ENCODE peak calls at places on chromosomes 5 and 9, in seven cellular contexts. One of them, this sample, is unnamed.

GRCh38 chr5:159178978-159179377 is 30.4 kb downstream of the RNF145 start:
- DNase-seq in mucosa of descending colon: no peak
- DNase-seq in fibroblast of mammary gland: peak; percentile 98
- DNase-seq in right atrium auricular region: no peak
- DNase-seq in fibroblast of lung: peak; percentile 99
- DNase-seq in thoracic aorta: no peak
- DNase-seq in tibial artery: no peak
- DNase-seq in this sample: no peak

GRCh38 chr5:140329739-140330481 is 16.5 kb downstream of the HBEGF start:
- DNase-seq in mucosa of descending colon: no peak
- DNase-seq in fibroblast of mammary gland: no peak
- DNase-seq in right atrium auricular region: no peak
- DNase-seq in fibroblast of lung: no peak
- DNase-seq in thoracic aorta: no peak
- DNase-seq in tibial artery: no peak
- DNase-seq in this sample: no peak

GRCh38 chr5:69484891-69485290 is 7.7 kb upstream of the OCLN start:
- DNase-seq in mucosa of descending colon: no peak
- DNase-seq in fibroblast of mammary gland: peak; percentile 63
- DNase-seq in right atrium auricular region: no peak
- DNase-seq in fibroblast of lung: peak; percentile 60
- DNase-seq in thoracic aorta: no peak
- DNase-seq in tibial artery: no peak
- DNase-seq in this sample: no peak

GRCh38 chr5:151319334-151319733 is 15.8 kb upstream of the SLC36A3 start:
- DNase-seq in mucosa of descending colon: no peak
- DNase-seq in fibroblast of mammary gland: peak; percentile 14
- DNase-seq in right atrium auricular region: peak; percentile 62
- DNase-seq in fibroblast of lung: peak; percentile 1
- DNase-seq in thoracic aorta: no peak
- DNase-seq in tibial artery: peak; percentile 44
- DNase-seq in this sample: peak; percentile 24

GRCh38 chr9:98516205-98516896 is 192.4 kb downstream of the GABBR2 start:
- DNase-seq in mucosa of descending colon: no peak
- DNase-seq in fibroblast of mammary gland: no peak
- DNase-seq in right atrium auricular region: no peak
- DNase-seq in fibroblast of lung: no peak
- DNase-seq in thoracic aorta: no peak
- DNase-seq in tibial artery: no peak
- DNase-seq in this sample: no peak

GRCh38 chr9:77092536-77092935 is 73.1 kb downstream of the FOXB2 start:
- DNase-seq in mucosa of descending colon: no peak
- DNase-seq in fibroblast of mammary gland: peak; percentile 39
- DNase-seq in right atrium auricular region: no peak
- DNase-seq in fibroblast of lung: peak; percentile 27
- DNase-seq in thoracic aorta: no peak
- DNase-seq in tibial artery: no peak
- DNase-seq in this sample: no peak

GRCh38 chr5:52784741-52785140 is 3.0 kb upstream of the ITGA1 start:
- DNase-seq in mucosa of descending colon: no peak
- DNase-seq in fibroblast of mammary gland: no peak
- DNase-seq in right atrium auricular region: no peak
- DNase-seq in fibroblast of lung: no peak
- DNase-seq in thoracic aorta: no peak
- DNase-seq in tibial artery: no peak
- DNase-seq in this sample: no peak

GRCh38 chr5:150851039-150851438 is 4.7 kb downstream of the IRGM start:
- DNase-seq in mucosa of descending colon: no peak
- DNase-seq in fibroblast of mammary gland: no peak
- DNase-seq in right atrium auricular region: no peak
- DNase-seq in fibroblast of lung: no peak
- DNase-seq in thoracic aorta: no peak
- DNase-seq in tibial artery: no peak
- DNase-seq in this sample: no peak

GRCh38 chr9:18269561-18269960 is 204.4 kb upstream of the ADAMTSL1 start:
- DNase-seq in mucosa of descending colon: no peak
- DNase-seq in fibroblast of mammary gland: no peak
- DNase-seq in right atrium auricular region: no peak
- DNase-seq in fibroblast of lung: peak; percentile 62
- DNase-seq in thoracic aorta: no peak
- DNase-seq in tibial artery: no peak
- DNase-seq in this sample: no peak

GRCh38 chr9:29850664-29851063 is 2277.4 kb upstream of the C9orf72 start:
- DNase-seq in mucosa of descending colon: no peak
- DNase-seq in fibroblast of mammary gland: no peak
- DNase-seq in right atrium auricular region: no peak
- DNase-seq in fibroblast of lung: no peak
- DNase-seq in thoracic aorta: no peak
- DNase-seq in tibial artery: no peak
- DNase-seq in this sample: no peak

GRCh38 chr9:83154821-83155220 is 91.9 kb upstream of the RASEF start:
- DNase-seq in mucosa of descending colon: no peak
- DNase-seq in fibroblast of mammary gland: no peak
- DNase-seq in right atrium auricular region: no peak
- DNase-seq in fibroblast of lung: peak; percentile 93
- DNase-seq in thoracic aorta: no peak
- DNase-seq in tibial artery: no peak
- DNase-seq in this sample: no peak

GRCh38 chr9:93059097-93059959 is 827 bp downstream of the SUSD3 start:
- DNase-seq in mucosa of descending colon: no peak
- DNase-seq in fibroblast of mammary gland: no peak
- DNase-seq in right atrium auricular region: no peak
- DNase-seq in fibroblast of lung: no peak
- DNase-seq in thoracic aorta: no peak
- DNase-seq in tibial artery: no peak
- DNase-seq in this sample: no peak

GRCh38 chr9:21761309-21761901 is 41.0 kb upstream of the MTAP start:
- DNase-seq in mucosa of descending colon: no peak
- DNase-seq in fibroblast of mammary gland: peak; percentile 15
- DNase-seq in right atrium auricular region: no peak
- DNase-seq in fibroblast of lung: peak; percentile 73
- DNase-seq in thoracic aorta: no peak
- DNase-seq in tibial artery: no peak
- DNase-seq in this sample: no peak

GRCh38 chr5:175822225-175822624 is 49.2 kb upstream of the CPLX2 start:
- DNase-seq in mucosa of descending colon: no peak
- DNase-seq in fibroblast of mammary gland: no peak
- DNase-seq in right atrium auricular region: no peak
- DNase-seq in fibroblast of lung: peak; percentile 5
- DNase-seq in thoracic aorta: no peak
- DNase-seq in tibial artery: no peak
- DNase-seq in this sample: no peak

GRCh38 chr9:37262410-37262809 is 142.0 kb downstream of the ZCCHC7 start:
- DNase-seq in mucosa of descending colon: no peak
- DNase-seq in fibroblast of mammary gland: peak; percentile 41
- DNase-seq in right atrium auricular region: no peak
- DNase-seq in fibroblast of lung: peak; percentile 30
- DNase-seq in thoracic aorta: no peak
- DNase-seq in tibial artery: no peak
- DNase-seq in this sample: no peak

GRCh38 chr9:121636411-121636865 is 15.0 kb upstream of the DAB2IP start:
- DNase-seq in mucosa of descending colon: no peak
- DNase-seq in fibroblast of mammary gland: peak; percentile 38
- DNase-seq in right atrium auricular region: no peak
- DNase-seq in fibroblast of lung: peak; percentile 36
- DNase-seq in thoracic aorta: no peak
- DNase-seq in tibial artery: peak; percentile 69
- DNase-seq in this sample: no peak

GRCh38 chr9:76703270-76703669 is 61.0 kb upstream of the PCA3 start:
- DNase-seq in mucosa of descending colon: no peak
- DNase-seq in fibroblast of mammary gland: no peak
- DNase-seq in right atrium auricular region: no peak
- DNase-seq in fibroblast of lung: no peak
- DNase-seq in thoracic aorta: no peak
- DNase-seq in tibial artery: no peak
- DNase-seq in this sample: no peak

GRCh38 chr5:111694183-111694582 is 62.8 kb downstream of the NREP start:
- DNase-seq in mucosa of descending colon: no peak
- DNase-seq in fibroblast of mammary gland: peak; percentile 86
- DNase-seq in right atrium auricular region: no peak
- DNase-seq in fibroblast of lung: peak; percentile 43
- DNase-seq in thoracic aorta: no peak
- DNase-seq in tibial artery: no peak
- DNase-seq in this sample: no peak

GRCh38 chr5:435156-435790 is 7.7 kb upstream of the EXOC3 start:
- DNase-seq in mucosa of descending colon: no peak
- DNase-seq in fibroblast of mammary gland: no peak
- DNase-seq in right atrium auricular region: no peak
- DNase-seq in fibroblast of lung: no peak
- DNase-seq in thoracic aorta: no peak
- DNase-seq in tibial artery: peak; percentile 7
- DNase-seq in this sample: no peak

GRCh38 chr9:8419871-8420270 is 620.3 kb upstream of the DMAC1 start:
- DNase-seq in mucosa of descending colon: no peak
- DNase-seq in fibroblast of mammary gland: peak; percentile 67
- DNase-seq in right atrium auricular region: no peak
- DNase-seq in fibroblast of lung: peak; percentile 43
- DNase-seq in thoracic aorta: no peak
- DNase-seq in tibial artery: no peak
- DNase-seq in this sample: no peak

GRCh38 chr5:178116406-178116885 is 3.1 kb downstream of the N4BP3 start:
- DNase-seq in mucosa of descending colon: no peak
- DNase-seq in fibroblast of mammary gland: no peak
- DNase-seq in right atrium auricular region: no peak
- DNase-seq in fibroblast of lung: no peak
- DNase-seq in thoracic aorta: no peak
- DNase-seq in tibial artery: no peak
- DNase-seq in this sample: no peak

GRCh38 chr9:81513049-81513448 is 176.3 kb downstream of the TLE1 start:
- DNase-seq in mucosa of descending colon: no peak
- DNase-seq in fibroblast of mammary gland: no peak
- DNase-seq in right atrium auricular region: no peak
- DNase-seq in fibroblast of lung: no peak
- DNase-seq in thoracic aorta: no peak
- DNase-seq in tibial artery: no peak
- DNase-seq in this sample: no peak

GRCh38 chr5:77844408-77845272 is 68.5 kb upstream of the TBCA start:
- DNase-seq in mucosa of descending colon: no peak
- DNase-seq in fibroblast of mammary gland: peak; percentile 12
- DNase-seq in right atrium auricular region: no peak
- DNase-seq in fibroblast of lung: peak; percentile 10
- DNase-seq in thoracic aorta: no peak
- DNase-seq in tibial artery: no peak
- DNase-seq in this sample: no peak

GRCh38 chr5:56303511-56303910 is 70.4 kb upstream of the ANKRD55 start:
- DNase-seq in mucosa of descending colon: no peak
- DNase-seq in fibroblast of mammary gland: no peak
- DNase-seq in right atrium auricular region: no peak
- DNase-seq in fibroblast of lung: no peak
- DNase-seq in thoracic aorta: no peak
- DNase-seq in tibial artery: no peak
- DNase-seq in this sample: no peak

GRCh38 chr5:181153814-181154213 is 6.4 kb downstream of the OR2V2 start:
- DNase-seq in mucosa of descending colon: no peak
- DNase-seq in fibroblast of mammary gland: no peak
- DNase-seq in right atrium auricular region: no peak
- DNase-seq in fibroblast of lung: no peak
- DNase-seq in thoracic aorta: no peak
- DNase-seq in tibial artery: no peak
- DNase-seq in this sample: no peak

GRCh38 chr5:61732796-61733195 is 400.7 kb downstream of the ZSWIM6 start:
- DNase-seq in mucosa of descending colon: no peak
- DNase-seq in fibroblast of mammary gland: no peak
- DNase-seq in right atrium auricular region: no peak
- DNase-seq in fibroblast of lung: no peak
- DNase-seq in thoracic aorta: no peak
- DNase-seq in tibial artery: no peak
- DNase-seq in this sample: no peak

GRCh38 chr9:114031948-114032688 is 46.0 kb downstream of the AMBP start:
- DNase-seq in mucosa of descending colon: no peak
- DNase-seq in fibroblast of mammary gland: no peak
- DNase-seq in right atrium auricular region: no peak
- DNase-seq in fibroblast of lung: no peak
- DNase-seq in thoracic aorta: no peak
- DNase-seq in tibial artery: peak; percentile 7
- DNase-seq in this sample: no peak
- TF ChIP-seq CTCF in mucosa of descending colon: no peak
- TF ChIP-seq CTCF in fibroblast of mammary gland: no peak
- TF ChIP-seq CTCF in right atrium auricular region: no peak
- TF ChIP-seq CTCF in fibroblast of lung: no peak
- TF ChIP-seq CTCF in thoracic aorta: no peak
- TF ChIP-seq CTCF in tibial artery: no peak
- TF ChIP-seq CTCF in this sample: no peak

DNA sequence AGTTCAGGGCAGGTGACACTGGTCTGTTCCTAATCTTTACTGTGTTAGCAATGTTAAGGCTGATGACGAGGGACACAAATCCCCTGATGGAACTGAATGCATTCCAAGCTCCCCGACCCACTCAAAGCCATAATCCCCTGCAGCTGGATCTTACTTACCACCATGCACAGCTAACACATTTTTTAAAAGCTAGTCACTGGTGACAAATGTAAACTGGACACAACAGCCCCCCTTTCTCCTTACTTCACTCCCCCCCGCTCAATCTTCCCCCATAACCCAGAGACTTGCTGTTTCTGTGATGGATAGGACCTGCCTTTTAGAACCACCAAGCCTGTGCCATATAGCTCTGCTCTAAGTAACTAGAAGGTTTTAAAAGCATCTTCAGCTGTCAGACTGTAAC is 44.5 kb downstream of the BNC2 start:
- DNase-seq in mucosa of descending colon: no peak
- DNase-seq in fibroblast of mammary gland: peak; percentile 92
- DNase-seq in right atrium auricular region: no peak
- DNase-seq in fibroblast of lung: peak; percentile 91
- DNase-seq in thoracic aorta: no peak
- DNase-seq in tibial artery: no peak
- DNase-seq in this sample: no peak
- H3K4me3 ChIP-seq in mucosa of descending colon: no peak overlapping the region
- H3K4me3 ChIP-seq in fibroblast of mammary gland: peak overlapping the region; percentile 4
- H3K4me3 ChIP-seq in right atrium auricular region: no peak overlapping the region
- H3K4me3 ChIP-seq in fibroblast of lung: no peak overlapping the region
- H3K4me3 ChIP-seq in thoracic aorta: no peak overlapping the region
- H3K4me3 ChIP-seq in tibial artery: no peak overlapping the region
- H3K4me3 ChIP-seq in this sample: no peak overlapping the region

GRCh38 chr5:141695627-141696180 is 13.7 kb upstream of the ARAP3 start:
- DNase-seq in mucosa of descending colon: peak; percentile 72
- DNase-seq in fibroblast of mammary gland: no peak
- DNase-seq in right atrium auricular region: no peak
- DNase-seq in fibroblast of lung: peak; percentile 49
- DNase-seq in thoracic aorta: no peak
- DNase-seq in tibial artery: no peak
- DNase-seq in this sample: no peak
- TF ChIP-seq CTCF in mucosa of descending colon: no peak
- TF ChIP-seq CTCF in fibroblast of mammary gland: no peak
- TF ChIP-seq CTCF in right atrium auricular region: no peak
- TF ChIP-seq CTCF in fibroblast of lung: no peak
- TF ChIP-seq CTCF in thoracic aorta: no peak
- TF ChIP-seq CTCF in tibial artery: no peak
- TF ChIP-seq CTCF in this sample: no peak

DNA sequence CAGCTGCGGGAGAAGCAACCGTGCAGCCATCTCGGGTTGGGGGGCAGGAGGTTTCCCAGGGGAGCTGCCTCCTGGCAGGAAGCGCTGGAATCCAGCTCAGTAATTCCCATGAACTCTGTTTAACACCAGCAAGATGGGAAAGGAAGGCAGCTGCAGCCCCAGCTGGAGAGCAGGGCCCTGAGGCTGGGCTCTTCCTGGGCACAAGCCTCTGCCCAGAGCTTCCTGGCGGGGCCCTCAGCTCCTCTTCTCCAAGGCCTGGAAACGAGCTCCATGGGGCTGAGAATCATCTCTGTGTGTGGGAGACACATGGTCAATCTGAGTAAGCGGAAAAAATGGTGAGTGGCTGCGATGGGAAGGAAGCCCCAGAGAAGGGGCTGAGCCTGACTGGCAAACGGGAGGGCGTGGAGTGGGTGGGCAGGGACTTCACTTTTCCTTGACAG is 6.3 kb downstream of the MRPL36 start:
- DNase-seq in mucosa of descending colon: no peak
- DNase-seq in fibroblast of mammary gland: peak; percentile 63
- DNase-seq in right atrium auricular region: no peak
- DNase-seq in fibroblast of lung: peak; percentile 53
- DNase-seq in thoracic aorta: no peak
- DNase-seq in tibial artery: peak; percentile 7
- DNase-seq in this sample: no peak
- H3K4me3 ChIP-seq in mucosa of descending colon: no peak overlapping the region
- H3K4me3 ChIP-seq in fibroblast of mammary gland: no peak overlapping the region
- H3K4me3 ChIP-seq in right atrium auricular region: no peak overlapping the region
- H3K4me3 ChIP-seq in fibroblast of lung: no peak overlapping the region
- H3K4me3 ChIP-seq in thoracic aorta: no peak overlapping the region
- H3K4me3 ChIP-seq in tibial artery: no peak overlapping the region
- H3K4me3 ChIP-seq in this sample: no peak overlapping the region

This sample was measured in tibial nerve.